ENCODE peak calls at places on chromosomes 2 and 18, in six cellular contexts. U is bronchial epithelial cell, I is uterus, O is fibroblast of the aortic adventitia, P is nephron progenitor cell, F is left ventricle myocardium inferior. D is an unnamed sample.

GRCh38 chr2:85937069-85937439 is 48.3 kb upstream of the ST3GAL5 start:
- DNase-seq in U (no peak), I (no peak), O (no peak), P (no peak), F (no peak), D (no peak)

GRCh38 chr2:2827237-2827636 is 496.2 kb upstream of the MYT1L start:
- DNase-seq in U (no peak), I (no peak), O (no peak), P (no peak), F (no peak), D (no peak)

GRCh38 chr2:234308814-234309195 is 188.1 kb downstream of the ARL4C start:
- DNase-seq in U (peak; percentile 84), I (no peak), O (peak; percentile 45), P (no peak), F (no peak), D (no peak)

GRCh38 chr2:201969938-201970785 is 63.5 kb upstream of the FZD7 start:
- DNase-seq in U (no peak), I (no peak), O (peak; percentile 59), P (no peak), F (no peak), D (no peak)

GRCh38 chr2:137676348-137676747 is 287.9 kb upstream of the HNMT start:
- DNase-seq in U (no peak), I (no peak), O (no peak), P (no peak), F (no peak), D (no peak)

GRCh38 chr2:227402959-227403358 is 15.2 kb upstream of the SCYGR1 start:
- DNase-seq in U (peak; percentile 83), I (no peak), O (no peak), P (no peak), F (no peak), D (no peak)

GRCh38 chr2:216773072-216773471 is 77.7 kb upstream of the IGFBP5 start:
- DNase-seq in U (no peak), I (no peak), O (no peak), P (no peak), F (peak; percentile 76), D (no peak)

GRCh38 chr2:119491776-119492525 is 32.3 kb downstream of the SCTR start:
- DNase-seq in U (peak; percentile 93), I (no peak), O (peak; percentile 73), P (no peak), F (no peak), D (no peak)

GRCh38 chr18:79200546-79201268 is 131.5 kb downstream of the ATP9B start:
- DNase-seq in U (peak; percentile 8), I (no peak), O (peak; percentile 16), P (peak; percentile 21), F (peak; percentile 49), D (no peak)

GRCh38 chr18:67132919-67133318 is 383.6 kb downstream of the DSEL start:
- DNase-seq in U (peak; percentile 39), I (no peak), O (no peak), P (no peak), F (no peak), D (no peak)

GRCh38 chr2:102872388-102872787 is 110.6 kb downstream of the TMEM182 start:
- DNase-seq in U (no peak), I (no peak), O (no peak), P (no peak), F (no peak), D (no peak)

GRCh38 chr2:27024188-27024587 is 8.6 kb upstream of the TMEM214 start:
- DNase-seq in U (no peak), I (no peak), O (no peak), P (peak; percentile 33), F (no peak), D (no peak)

GRCh38 chr2:29475446-29476006 is 360.3 kb downstream of the CLIP4 start:
- DNase-seq in U (no peak), I (no peak), O (no peak), P (no peak), F (no peak), D (no peak)

GRCh38 chr18:71362140-71362539 is 1073.3 kb downstream of the SOCS6 start:
- DNase-seq in U (no peak), I (no peak), O (no peak), P (no peak), F (no peak), D (no peak)

GRCh38 chr2:176188218-176188968 is at the start of gene HOXD1:
- DNase-seq in U (no peak), I (peak; percentile 50), O (no peak), P (peak; percentile 82), F (no peak), D (peak; percentile 84)

GRCh38 chr2:154698789-154699559 is 479 bp downstream of the KCNJ3 start:
- DNase-seq in U (no peak), I (no peak), O (no peak), P (no peak), F (no peak), D (no peak)

GRCh38 chr2:22628183-22628582 is 756.8 kb upstream of the KLHL29 start:
- DNase-seq in U (no peak), I (no peak), O (no peak), P (no peak), F (no peak), D (no peak)

GRCh38 chr2:22623620-22624019 is 761.4 kb upstream of the KLHL29 start:
- DNase-seq in U (no peak), I (no peak), O (no peak), P (no peak), F (no peak), D (no peak)

DNA sequence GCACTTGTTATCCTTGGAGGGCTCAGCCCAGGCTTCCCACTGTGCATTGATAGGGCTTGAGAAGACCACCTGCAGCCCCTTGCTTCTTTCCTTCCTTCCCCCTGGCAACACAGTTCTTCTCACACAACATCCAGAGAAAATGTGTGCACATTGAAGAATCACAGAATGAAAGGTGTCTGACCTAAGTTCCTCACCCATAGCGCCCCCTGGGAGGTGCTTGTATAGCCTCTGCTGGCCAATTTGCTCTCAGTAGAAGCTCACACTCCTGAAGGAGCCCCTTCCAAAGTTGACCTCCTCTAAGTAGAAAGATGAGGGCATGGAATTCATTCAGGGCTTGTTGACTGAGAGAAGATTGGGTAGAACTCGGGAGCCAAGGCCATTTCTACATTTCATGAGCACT is 758.4 kb upstream of the KLHL29 start:
- DNase-seq in U (no peak), I (no peak), O (no peak), P (peak; percentile 25), F (no peak), D (no peak)
- TF ChIP-seq CTCF in U (no peak), I (no peak), O (no peak), P (no peak), F (no peak), D (no peak)

DNA sequence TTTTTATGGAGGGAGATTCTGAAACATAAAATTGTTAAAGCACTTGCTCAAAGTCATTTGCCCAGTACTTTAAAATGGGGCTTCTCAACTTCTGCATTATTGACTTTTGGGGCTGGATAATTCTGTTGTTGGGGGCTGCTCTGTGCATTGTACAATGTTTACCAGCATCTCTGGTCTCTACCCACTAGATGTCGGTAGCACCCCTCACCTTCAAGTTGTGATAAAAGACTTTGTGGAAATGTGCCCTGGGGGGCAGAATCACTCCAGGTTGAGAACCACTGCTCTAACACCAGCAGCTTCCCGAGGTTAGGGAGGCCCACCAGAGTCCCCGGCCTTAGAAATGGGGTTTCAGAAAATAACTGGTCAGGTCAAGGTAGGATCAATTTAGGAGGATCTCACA is 26.8 kb upstream of the CUL3 start:
- DNase-seq in U (no peak), I (no peak), O (no peak), P (no peak), F (no peak), D (no peak)
- TF ChIP-seq CTCF in U (no peak), I (no peak), O (no peak), P (no peak), F (no peak), D (no peak)

GRCh38 chr2:113700186-113700841 is 56.1 kb downstream of the SLC35F5 start:
- DNase-seq in U (no peak), I (no peak), O (no peak), P (no peak), F (peak; percentile 48), D (no peak)
- TF ChIP-seq CTCF in U (no peak), I (no peak), O (no peak), P (no peak), F (peak; percentile 64), D (no peak)

DNA sequence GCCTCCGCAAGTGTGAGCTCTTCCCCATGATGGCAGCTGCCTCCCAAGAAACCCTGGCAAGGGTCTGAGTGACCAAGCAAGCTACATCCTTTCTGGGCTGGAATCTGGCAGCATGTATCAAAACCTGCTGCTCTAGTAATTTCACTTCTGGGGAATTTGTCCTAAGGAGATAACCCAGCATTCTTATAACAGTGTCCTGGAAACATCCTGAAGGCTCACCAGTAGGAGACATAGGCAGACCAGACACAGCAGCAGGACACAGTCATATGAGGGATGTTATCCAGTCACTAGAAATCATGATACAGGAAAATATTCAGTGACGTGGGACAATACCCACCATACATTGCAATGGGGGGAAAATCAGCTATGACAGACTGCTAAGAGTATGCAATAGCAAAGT is 64.5 kb downstream of the CRACDL start:
- DNase-seq in U (no peak), I (no peak), O (no peak), P (no peak), F (no peak), D (no peak)
- TF ChIP-seq CTCF in U (no peak), I (no peak), O (no peak), P (no peak), F (no peak), D (no peak)

GRCh38 chr2:25957743-25958142 is 24.6 kb downstream of the KIF3C start:
- DNase-seq in U (no peak), I (no peak), O (no peak), P (no peak), F (no peak), D (no peak)
- TF ChIP-seq CTCF in U (no peak), I (no peak), O (no peak), P (no peak), F (no peak), D (no peak)

GRCh38 chr2:158459161-158460003 is 2.6 kb downstream of the PKP4 start:
- DNase-seq in U (peak; percentile 48), I (no peak), O (peak; percentile 25), P (no peak), F (no peak), D (no peak)

GRCh38 chr2:158460632-158461297 is 4.0 kb downstream of the PKP4 start:
- DNase-seq in U (peak; percentile 28), I (no peak), O (peak; percentile 39), P (no peak), F (no peak), D (no peak)

GRCh38 chr2:158464426-158465281 is 7.9 kb downstream of the PKP4 start:
- DNase-seq in U (peak; percentile 19), I (no peak), O (peak; percentile 43), P (no peak), F (no peak), D (no peak)

GRCh38 chr2:158467248-158467647 is 10.5 kb downstream of the PKP4 start:
- DNase-seq in U (no peak), I (no peak), O (no peak), P (no peak), F (no peak), D (no peak)

GRCh38 chr2:158463496-158464095 is 6.8 kb downstream of the PKP4 start:
- DNase-seq in U (no peak), I (no peak), O (no peak), P (peak; percentile 14), F (no peak), D (no peak)
- TF ChIP-seq CTCF in U (no peak), I (no peak), O (no peak), P (no peak), F (no peak), D (no peak)

D was measured in left lung.